ENCODE peak calls at places on chromosomes 4 and X, in eight cellular contexts. D, L, I, W, O, E, R and X are unnamed samples.

GRCh38 chr4:14383652-14384051 is 618.6 kb upstream of the CPEB2 start:
- DNase-seq in O (no peak), R (no peak), E (no peak), D (no peak), I (no peak), W (no peak), L (peak), X (no peak)

GRCh38 chr4:120720354-120720753 is 202.2 kb downstream of the PRDM5 start:
- DNase-seq in E (no peak), I (no peak), D (peak), R (no peak), L (peak), W (no peak), O (no peak), X (no peak)

GRCh38 chr4:19213388-19213787 is 1038.3 kb upstream of the SLIT2 start:
- DNase-seq in R (no peak), W (no peak), L (no peak), E (peak), D (no peak), I (no peak), O (no peak), X (no peak)

GRCh38 chrX:145716226-145716625 is 101.4 kb upstream of the SLITRK2 start:
- DNase-seq in D (no peak), E (no peak), W (no peak), L (no peak), I (no peak), O (no peak), R (no peak), X (no peak)

GRCh38 chr4:159451006-159451405 is 348.1 kb downstream of the RAPGEF2 start:
- DNase-seq in O (no peak), W (no peak), R (no peak), L (no peak), E (peak), I (no peak), D (no peak), X (no peak)

GRCh38 chrX:9110808-9111207 is 76.9 kb upstream of the FAM9B start:
- DNase-seq in W (no peak), D (no peak), O (no peak), R (no peak), L (no peak), I (no peak), E (peak), X (peak)

GRCh38 chr4:27293831-27294230 is 433.2 kb downstream of the STIM2 start:
- DNase-seq in R (no peak), I (no peak), E (no peak), L (no peak), D (no peak), O (no peak), W (no peak), X (no peak)

GRCh38 chrX:12936947-12937346 is 30.5 kb downstream of the TLR8 start:
- DNase-seq in L (no peak), R (no peak), E (no peak), D (no peak), O (no peak), I (no peak), W (no peak), X (no peak)

GRCh38 chr4:32199639-32200038 is 1479.5 kb downstream of the PCDH7 start:
- DNase-seq in L (peak), O (no peak), E (no peak), D (peak), R (no peak), I (no peak), W (no peak), X (no peak)

GRCh38 chr4:38309471-38309870 is 349.3 kb downstream of the PTTG2 start:
- DNase-seq in R (no peak), D (no peak), W (no peak), I (no peak), O (no peak), L (no peak), E (no peak), X (no peak)

GRCh38 chr4:87353592-87353991 is 30.9 kb upstream of the HSD17B13 start:
- DNase-seq in E (peak), O (peak), I (peak), R (peak), W (peak), D (peak), L (peak), X (peak)

GRCh38 chr4:78481180-78481579 is 70.4 kb upstream of the ANXA3 start:
- DNase-seq in D (no peak), E (peak), I (no peak), W (no peak), O (peak), R (peak), L (no peak), X (no peak)

GRCh38 chrX:2828404-2829065 is at the start of gene GYG2:
- DNase-seq in D (no peak), W (peak), L (no peak), I (peak), E (no peak), R (no peak), O (peak), X (no peak)

GRCh38 chrX:110359273-110359672 is 625 bp downstream of the RTL9 start:
- DNase-seq in I (no peak), D (no peak), O (peak), L (no peak), E (no peak), W (no peak), R (no peak), X (no peak)

GRCh38 chrX:139448996-139449395 is 81.5 kb upstream of the F9 start:
- DNase-seq in D (no peak), E (no peak), R (peak), O (no peak), L (no peak), I (no peak), W (no peak), X (no peak)

GRCh38 chrX:85569691-85570090 is 190.2 kb upstream of the POF1B start:
- DNase-seq in I (peak), W (no peak), L (no peak), O (no peak), R (no peak), E (no peak), D (no peak), X (no peak)

GRCh38 chr4:125254111-125254510 is 60.6 kb upstream of the FAT4 start:
- DNase-seq in I (no peak), R (peak), O (peak), E (peak), D (no peak), W (no peak), L (no peak), X (no peak)

GRCh38 chr4:16293205-16293860 is 67.1 kb upstream of the TAPT1 start:
- DNase-seq in R (no peak), O (no peak), I (no peak), D (no peak), W (no peak), L (no peak), E (no peak), X (no peak)

GRCh38 chrX:24153175-24153795 is 3.8 kb downstream of the ZFX start:
- DNase-seq in W (no peak), L (no peak), O (no peak), E (peak), D (peak), I (peak), R (no peak), X (no peak)

GRCh38 chrX:153984351-153985178 is 12.0 kb downstream of the TMEM187 start:
- DNase-seq in D (peak), E (no peak), W (no peak), R (no peak), O (no peak), I (no peak), L (peak), X (no peak)

GRCh38 chrX:119604778-119605177 is 1.4 kb downstream of the NKRF start:
- DNase-seq in O (no peak), R (no peak), E (no peak), D (no peak), W (no peak), L (no peak), I (no peak), X (no peak)

GRCh38 chrX:38861489-38861888 is 60.2 kb downstream of the MID1IP1 start:
- DNase-seq in R (peak), I (no peak), L (peak), O (peak), W (no peak), D (no peak), E (no peak), X (no peak)

GRCh38 chr4:605702-606425 is 19.5 kb upstream of the PDE6B start:
- DNase-seq in L (peak), E (no peak), O (no peak), D (no peak), R (no peak), W (no peak), I (no peak), X (no peak)

GRCh38 chrX:53089224-53089842 is 4.6 kb upstream of the KANTR start:
- DNase-seq in D (peak), E (peak), R (peak), W (no peak), I (peak), O (peak), L (peak), X (peak)

GRCh38 chrX:153641575-153642312 is 5.3 kb upstream of the DUSP9 start:
- DNase-seq in R (no peak), I (peak), E (no peak), W (no peak), D (no peak), O (no peak), L (no peak), X (no peak)

GRCh38 chr4:7414736-7415510 is 19.8 kb downstream of the PSAPL1 start:
- DNase-seq in I (no peak), R (no peak), W (peak), L (no peak), D (no peak), E (no peak), O (no peak), X (no peak)

GRCh38 chrX:68273887-68274286 is 159.4 kb downstream of the OPHN1 start:
- DNase-seq in W (no peak), L (no peak), R (peak), O (no peak), I (no peak), E (peak), D (no peak), X (no peak)

GRCh38 chr4:93502991-93503390 is 325.6 kb upstream of the ATOH1 start:
- DNase-seq in O (no peak), L (no peak), R (no peak), I (no peak), E (no peak), W (no peak), D (no peak), X (no peak)

GRCh38 chr4:68368566-68369473 is 18.9 kb upstream of the YTHDC1 start:
- DNase-seq in O (peak), L (peak), D (no peak), R (peak), W (no peak), I (no peak), E (peak), X (no peak)

GRCh38 chrX:39693298-39693697 is 404.5 kb downstream of the BCOR start:
- DNase-seq in L (no peak), D (no peak), W (no peak), R (no peak), I (no peak), O (no peak), E (no peak), X (no peak)

GRCh38 chr4:38534344-38534743 is 129.7 kb upstream of the KLF3 start:
- DNase-seq in R (no peak), W (no peak), O (no peak), I (no peak), D (no peak), E (no peak), L (no peak), X (no peak)

GRCh38 chr4:168028568-168028967 is 63.8 kb upstream of the ANXA10 start:
- DNase-seq in O (peak), D (no peak), I (no peak), W (no peak), E (peak), L (no peak), R (no peak), X (no peak)

GRCh38 chr4:14566518-14566917 is 435.8 kb upstream of the CPEB2 start:
- DNase-seq in W (no peak), D (no peak), O (peak), E (no peak), R (no peak), I (no peak), L (no peak), X (no peak)

GRCh38 chr4:106569151-106570029 is 200.8 kb upstream of the GIMD1 start:
- DNase-seq in E (peak), R (peak), O (no peak), L (peak), D (no peak), I (no peak), W (no peak), X (no peak)

GRCh38 chrX:69045616-69046345 is 119.5 kb downstream of the PJA1 start:
- DNase-seq in O (no peak), D (no peak), L (no peak), R (no peak), W (peak), I (no peak), E (no peak), X (no peak)